ENCODE peak calls at places on chromosomes 5 and 9, in five cellular contexts. One of them, this sample, is unnamed.

GRCh38 chr9:15310448-15310847 is 3.4 kb upstream of the TTC39B start:
- DNase-seq in CD4-positive, alpha-beta memory T cell: peak; percentile 44
- DNase-seq in small intestine: peak; percentile 38
- DNase-seq in psoas muscle: no peak
- DNase-seq in A549: no peak
- DNase-seq in this sample: no peak

GRCh38 chr9:3664044-3664443 is 138.2 kb upstream of the RFX3 start:
- DNase-seq in CD4-positive, alpha-beta memory T cell: no peak
- DNase-seq in small intestine: no peak
- DNase-seq in psoas muscle: no peak
- DNase-seq in A549: no peak
- DNase-seq in this sample: no peak

GRCh38 chr9:10613413-10613812 is 611 bp upstream of the PTPRD start:
- DNase-seq in CD4-positive, alpha-beta memory T cell: no peak
- DNase-seq in small intestine: no peak
- DNase-seq in psoas muscle: no peak
- DNase-seq in A549: no peak
- DNase-seq in this sample: no peak

GRCh38 chr5:93681432-93681831 is 60.0 kb downstream of the POU5F2 start:
- DNase-seq in CD4-positive, alpha-beta memory T cell: no peak
- DNase-seq in small intestine: no peak
- DNase-seq in psoas muscle: no peak
- DNase-seq in A549: no peak
- DNase-seq in this sample: no peak

GRCh38 chr9:72442212-72442607 is 77.2 kb upstream of the ZFAND5 start:
- DNase-seq in CD4-positive, alpha-beta memory T cell: no peak
- DNase-seq in small intestine: no peak
- DNase-seq in psoas muscle: no peak
- DNase-seq in A549: peak; percentile 73
- DNase-seq in this sample: no peak

GRCh38 chr9:136939431-136939995 is 5.0 kb downstream of the FBXW5 start:
- DNase-seq in CD4-positive, alpha-beta memory T cell: no peak
- DNase-seq in small intestine: no peak
- DNase-seq in psoas muscle: no peak
- DNase-seq in A549: no peak
- DNase-seq in this sample: no peak

GRCh38 chr9:21455320-21455719 is 15.1 kb downstream of the IFNA1 start:
- DNase-seq in CD4-positive, alpha-beta memory T cell: peak; percentile 45
- DNase-seq in small intestine: peak; percentile 24
- DNase-seq in psoas muscle: no peak
- DNase-seq in A549: peak; percentile 12
- DNase-seq in this sample: peak; percentile 16

GRCh38 chr9:130445268-130445983 is 665 bp downstream of the ASS1 start:
- DNase-seq in CD4-positive, alpha-beta memory T cell: no peak
- DNase-seq in small intestine: peak; percentile 79
- DNase-seq in psoas muscle: peak; percentile 69
- DNase-seq in A549: peak; percentile 56
- DNase-seq in this sample: no peak

GRCh38 chr9:106623558-106623957 is 239.4 kb upstream of the ZNF462 start:
- DNase-seq in CD4-positive, alpha-beta memory T cell: no peak
- DNase-seq in small intestine: no peak
- DNase-seq in psoas muscle: no peak
- DNase-seq in A549: no peak
- DNase-seq in this sample: no peak

GRCh38 chr9:112166176-112167140 is 8.6 kb downstream of the SUSD1 start:
- DNase-seq in CD4-positive, alpha-beta memory T cell: no peak
- DNase-seq in small intestine: peak; percentile 29
- DNase-seq in psoas muscle: no peak
- DNase-seq in A549: peak; percentile 51
- DNase-seq in this sample: peak; percentile 81

GRCh38 chr5:177545487-177546261 is 8.7 kb downstream of the FAM193B start:
- DNase-seq in CD4-positive, alpha-beta memory T cell: no peak
- DNase-seq in small intestine: no peak
- DNase-seq in psoas muscle: peak; percentile 61
- DNase-seq in A549: no peak
- DNase-seq in this sample: peak; percentile 88

GRCh38 chr5:6252581-6252980 is 125.8 kb downstream of the MED10 start:
- DNase-seq in CD4-positive, alpha-beta memory T cell: no peak
- DNase-seq in small intestine: no peak
- DNase-seq in psoas muscle: no peak
- DNase-seq in A549: no peak
- DNase-seq in this sample: no peak

GRCh38 chr5:114477816-114478330 is 116.0 kb downstream of the KCNN2 start:
- DNase-seq in CD4-positive, alpha-beta memory T cell: no peak
- DNase-seq in small intestine: no peak
- DNase-seq in psoas muscle: no peak
- DNase-seq in A549: no peak
- DNase-seq in this sample: no peak

GRCh38 chr5:176529116-176529823 is 7.9 kb downstream of the RNF44 start:
- DNase-seq in CD4-positive, alpha-beta memory T cell: no peak
- DNase-seq in small intestine: no peak
- DNase-seq in psoas muscle: no peak
- DNase-seq in A549: no peak
- DNase-seq in this sample: no peak

GRCh38 chr5:149030838-149031397 is 31.9 kb downstream of the SH3TC2 start:
- DNase-seq in CD4-positive, alpha-beta memory T cell: no peak
- DNase-seq in small intestine: no peak
- DNase-seq in psoas muscle: no peak
- DNase-seq in A549: no peak
- DNase-seq in this sample: no peak

GRCh38 chr5:124538196-124538595 is 208.2 kb downstream of the ZNF608 start:
- DNase-seq in CD4-positive, alpha-beta memory T cell: no peak
- DNase-seq in small intestine: no peak
- DNase-seq in psoas muscle: no peak
- DNase-seq in A549: no peak
- DNase-seq in this sample: no peak

GRCh38 chr5:132484386-132484715 is 6.2 kb downstream of the IRF1 start:
- DNase-seq in CD4-positive, alpha-beta memory T cell: no peak
- DNase-seq in small intestine: no peak
- DNase-seq in psoas muscle: no peak
- DNase-seq in A549: no peak
- DNase-seq in this sample: no peak

GRCh38 chr5:145830594-145830993 is 4.5 kb downstream of the PRELID2 start:
- DNase-seq in CD4-positive, alpha-beta memory T cell: no peak
- DNase-seq in small intestine: no peak
- DNase-seq in psoas muscle: no peak
- DNase-seq in A549: no peak
- DNase-seq in this sample: no peak

GRCh38 chr5:64518784-64519183 is 13.0 kb downstream of the RGS7BP start:
- DNase-seq in CD4-positive, alpha-beta memory T cell: no peak
- DNase-seq in small intestine: no peak
- DNase-seq in psoas muscle: no peak
- DNase-seq in A549: no peak
- DNase-seq in this sample: no peak

GRCh38 chr5:124341066-124341943 is 405.1 kb downstream of the ZNF608 start:
- DNase-seq in CD4-positive, alpha-beta memory T cell: no peak
- DNase-seq in small intestine: no peak
- DNase-seq in psoas muscle: no peak
- DNase-seq in A549: no peak
- DNase-seq in this sample: no peak

GRCh38 chr5:73381587-73382411 is 66.8 kb downstream of the FOXD1 start:
- DNase-seq in CD4-positive, alpha-beta memory T cell: peak; percentile 18
- DNase-seq in small intestine: no peak
- DNase-seq in psoas muscle: no peak
- DNase-seq in A549: no peak
- DNase-seq in this sample: no peak

GRCh38 chr5:113614191-113614590 is 100.7 kb downstream of the YTHDC2 start:
- DNase-seq in CD4-positive, alpha-beta memory T cell: no peak
- DNase-seq in small intestine: no peak
- DNase-seq in psoas muscle: no peak
- DNase-seq in A549: no peak
- DNase-seq in this sample: no peak

GRCh38 chr9:82133973-82134372 is 145.4 kb downstream of the SPATA31D1 start:
- DNase-seq in CD4-positive, alpha-beta memory T cell: no peak
- DNase-seq in small intestine: no peak
- DNase-seq in psoas muscle: no peak
- DNase-seq in A549: no peak
- DNase-seq in this sample: no peak

GRCh38 chr9:91835632-91836031 is 114.4 kb downstream of the ROR2 start:
- DNase-seq in CD4-positive, alpha-beta memory T cell: no peak
- DNase-seq in small intestine: no peak
- DNase-seq in psoas muscle: no peak
- DNase-seq in A549: no peak
- DNase-seq in this sample: no peak

GRCh38 chr5:56900395-56900794 is 9.0 kb upstream of the SETD9 start:
- DNase-seq in CD4-positive, alpha-beta memory T cell: no peak
- DNase-seq in small intestine: no peak
- DNase-seq in psoas muscle: no peak
- DNase-seq in A549: no peak
- DNase-seq in this sample: no peak

GRCh38 chr5:376951-377325 is 55.4 kb downstream of the AHRR start:
- DNase-seq in CD4-positive, alpha-beta memory T cell: no peak
- DNase-seq in small intestine: no peak
- DNase-seq in psoas muscle: no peak
- DNase-seq in A549: no peak
- DNase-seq in this sample: no peak
- H3K27ac ChIP-seq in CD4-positive, alpha-beta memory T cell: no peak overlapping the region
- H3K27ac ChIP-seq in small intestine: no peak overlapping the region
- H3K27ac ChIP-seq in psoas muscle: no peak overlapping the region
- H3K27ac ChIP-seq in A549: no peak overlapping the region
- H3K27ac ChIP-seq in this sample: no peak overlapping the region

DNA sequence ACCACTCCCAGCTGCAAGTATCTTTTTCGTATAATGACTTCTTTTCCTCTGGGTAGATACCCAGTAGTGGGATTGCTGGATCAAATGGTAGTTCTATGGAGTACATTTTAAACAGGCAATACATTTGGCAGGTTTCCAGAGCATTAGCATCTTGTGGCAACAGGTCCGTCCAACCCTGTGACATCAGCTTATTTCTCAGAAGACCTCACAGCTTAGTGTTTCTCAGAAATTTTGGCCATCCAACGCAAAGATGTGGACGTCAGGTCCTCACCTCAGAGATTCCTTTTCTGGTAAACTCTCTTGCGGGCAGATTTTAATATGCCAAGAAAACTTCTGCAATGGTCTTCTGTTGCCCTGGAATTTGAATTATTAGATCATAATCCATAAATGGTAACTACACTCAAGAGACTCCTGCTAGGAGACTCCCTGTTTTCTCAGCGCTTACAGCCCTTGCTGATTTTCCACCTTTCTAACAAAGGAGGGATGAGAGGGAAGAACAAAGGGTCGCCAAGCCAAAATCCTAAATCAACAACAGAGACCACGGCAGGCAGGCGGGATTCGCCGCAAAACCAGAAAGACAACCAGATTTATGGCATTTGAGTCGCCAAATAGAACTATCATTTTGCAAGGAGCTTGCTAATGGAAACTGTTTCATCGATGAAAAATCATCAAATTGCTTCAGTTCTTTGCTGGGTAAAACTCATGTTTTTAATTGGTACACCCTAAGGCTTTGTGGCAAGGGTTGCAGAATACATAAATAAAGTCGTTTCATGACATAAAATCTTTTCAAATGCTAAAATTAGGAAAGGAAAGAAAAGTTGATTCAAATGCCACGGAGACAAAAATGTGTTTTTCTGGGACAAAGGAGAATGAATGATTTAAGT is 34.1 kb upstream of the PLPP1 start:
- DNase-seq in CD4-positive, alpha-beta memory T cell: no peak
- DNase-seq in small intestine: no peak
- DNase-seq in psoas muscle: no peak
- DNase-seq in A549: no peak
- DNase-seq in this sample: no peak
- H3K27ac ChIP-seq in CD4-positive, alpha-beta memory T cell: no peak overlapping the region
- H3K27ac ChIP-seq in small intestine: no peak overlapping the region
- H3K27ac ChIP-seq in psoas muscle: peak overlapping the region; percentile 27
- H3K27ac ChIP-seq in A549: no peak overlapping the region
- H3K27ac ChIP-seq in this sample: no peak overlapping the region

GRCh38 chr5:54446169-54446786 is 9.2 kb upstream of the HSPB3 start:
- DNase-seq in CD4-positive, alpha-beta memory T cell: no peak
- DNase-seq in small intestine: no peak
- DNase-seq in psoas muscle: no peak
- DNase-seq in A549: no peak
- DNase-seq in this sample: no peak

GRCh38 chr5:54445691-54446090 is 9.8 kb upstream of the HSPB3 start:
- DNase-seq in CD4-positive, alpha-beta memory T cell: no peak
- DNase-seq in small intestine: no peak
- DNase-seq in psoas muscle: no peak
- DNase-seq in A549: no peak
- DNase-seq in this sample: no peak

GRCh38 chr5:54453091-54453490 is 2.4 kb upstream of the HSPB3 start:
- DNase-seq in CD4-positive, alpha-beta memory T cell: no peak
- DNase-seq in small intestine: no peak
- DNase-seq in psoas muscle: no peak
- DNase-seq in A549: no peak
- DNase-seq in this sample: no peak

GRCh38 chr5:54450542-54450941 is 5.0 kb upstream of the HSPB3 start:
- DNase-seq in CD4-positive, alpha-beta memory T cell: no peak
- DNase-seq in small intestine: no peak
- DNase-seq in psoas muscle: no peak
- DNase-seq in A549: no peak
- DNase-seq in this sample: no peak

GRCh38 chr5:54449923-54450322 is 5.6 kb upstream of the HSPB3 start:
- DNase-seq in CD4-positive, alpha-beta memory T cell: no peak
- DNase-seq in small intestine: no peak
- DNase-seq in psoas muscle: no peak
- DNase-seq in A549: no peak
- DNase-seq in this sample: no peak
- H3K27ac ChIP-seq in CD4-positive, alpha-beta memory T cell: no peak overlapping the region
- H3K27ac ChIP-seq in small intestine: no peak overlapping the region
- H3K27ac ChIP-seq in psoas muscle: no peak overlapping the region
- H3K27ac ChIP-seq in A549: no peak overlapping the region
- H3K27ac ChIP-seq in this sample: no peak overlapping the region

GRCh38 chr9:87812375-87813118 is 70.1 kb upstream of the SPATA31E1 start:
- DNase-seq in CD4-positive, alpha-beta memory T cell: no peak
- DNase-seq in small intestine: no peak
- DNase-seq in psoas muscle: no peak
- DNase-seq in A549: peak; percentile 60
- DNase-seq in this sample: no peak
- H3K27ac ChIP-seq in CD4-positive, alpha-beta memory T cell: no peak overlapping the region
- H3K27ac ChIP-seq in small intestine: no peak overlapping the region
- H3K27ac ChIP-seq in psoas muscle: no peak overlapping the region
- H3K27ac ChIP-seq in A549: peak overlapping the region; percentile 6
- H3K27ac ChIP-seq in this sample: no peak overlapping the region

GRCh38 chr5:107979900-107980299 is 309.2 kb upstream of the EFNA5 start:
- DNase-seq in CD4-positive, alpha-beta memory T cell: no peak
- DNase-seq in small intestine: no peak
- DNase-seq in psoas muscle: no peak
- DNase-seq in A549: no peak
- DNase-seq in this sample: no peak

GRCh38 chr5:107982703-107983425 is 312.1 kb upstream of the EFNA5 start:
- DNase-seq in CD4-positive, alpha-beta memory T cell: no peak
- DNase-seq in small intestine: no peak
- DNase-seq in psoas muscle: no peak
- DNase-seq in A549: no peak
- DNase-seq in this sample: no peak

GRCh38 chr5:107980923-107981748 is 310.4 kb upstream of the EFNA5 start:
- DNase-seq in CD4-positive, alpha-beta memory T cell: no peak
- DNase-seq in small intestine: no peak
- DNase-seq in psoas muscle: no peak
- DNase-seq in A549: no peak
- DNase-seq in this sample: peak; percentile 20

GRCh38 chr5:107979272-107979671 is 308.5 kb upstream of the EFNA5 start:
- DNase-seq in CD4-positive, alpha-beta memory T cell: no peak
- DNase-seq in small intestine: no peak
- DNase-seq in psoas muscle: no peak
- DNase-seq in A549: no peak
- DNase-seq in this sample: no peak

GRCh38 chr5:107985144-107985543 is 314.4 kb upstream of the EFNA5 start:
- DNase-seq in CD4-positive, alpha-beta memory T cell: no peak
- DNase-seq in small intestine: peak; percentile 57
- DNase-seq in psoas muscle: peak; percentile 27
- DNase-seq in A549: no peak
- DNase-seq in this sample: peak; percentile 45
- H3K27ac ChIP-seq in CD4-positive, alpha-beta memory T cell: no peak overlapping the region
- H3K27ac ChIP-seq in small intestine: no peak overlapping the region
- H3K27ac ChIP-seq in psoas muscle: no peak overlapping the region
- H3K27ac ChIP-seq in A549: no peak overlapping the region
- H3K27ac ChIP-seq in this sample: no peak overlapping the region